ENCODE peak calls at places on chromosomes 1 and 21, in five cellular contexts. O, I, F, U and Q are unnamed samples.

GRCh38 chr1:106978477-106979322 is 77.8 kb upstream of the PRMT6 start:
- DNase-seq in I (no peak), U (peak), O (no peak), F (no peak), Q (no peak)

GRCh38 chr1:102897537-102897936 is 210.8 kb downstream of the COL11A1 start:
- DNase-seq in F (no peak), I (no peak), O (no peak), U (peak), Q (no peak)

GRCh38 chr1:109988349-109988914 is 3.9 kb downstream of the AHCYL1 start:
- DNase-seq in O (no peak), I (no peak), U (no peak), F (no peak), Q (no peak)

GRCh38 chr1:6991271-6991670 is 206.0 kb downstream of the CAMTA1 start:
- DNase-seq in F (no peak), O (no peak), I (no peak), U (peak), Q (no peak)

GRCh38 chr1:12049625-12050024 is 13.5 kb upstream of the TNFRSF8 start:
- DNase-seq in U (no peak), O (no peak), I (no peak), F (no peak), Q (no peak)

GRCh38 chr1:94334764-94335163 is 83.4 kb upstream of the ABCD3 start:
- DNase-seq in I (no peak), U (no peak), F (no peak), O (no peak), Q (no peak)

GRCh38 chr1:157697781-157698569 is 2.6 kb downstream of the FCRL3 start:
- DNase-seq in F (no peak), U (no peak), O (no peak), I (no peak), Q (no peak)

GRCh38 chr21:45054162-45054926 is 20.0 kb upstream of the ADARB1 start:
- DNase-seq in I (no peak), U (no peak), F (no peak), O (no peak), Q (no peak)

GRCh38 chr1:58358311-58358710 is 188.2 kb downstream of the OMA1 start:
- DNase-seq in F (no peak), O (no peak), I (no peak), U (peak), Q (no peak)

GRCh38 chr1:225911207-225912130 is 12.6 kb downstream of the PYCR2 start:
- DNase-seq in U (peak), F (peak), O (peak), I (peak), Q (no peak)

GRCh38 chr1:6614019-6614952 is 755 bp downstream of the PHF13 start:
- DNase-seq in U (peak), O (peak), I (peak), F (peak), Q (no peak)

GRCh38 chr1:14794136-14794768 is 195.8 kb downstream of the KAZN start:
- DNase-seq in O (no peak), U (no peak), F (no peak), I (no peak), Q (no peak)

GRCh38 chr1:151613275-151613867 is 1.5 kb downstream of the SNX27 start:
- DNase-seq in U (no peak), O (no peak), F (peak), I (no peak), Q (no peak)

GRCh38 chr21:42200906-42201614 is 17.9 kb upstream of the ABCG1 start:
- DNase-seq in O (no peak), U (no peak), I (no peak), F (no peak), Q (no peak)

GRCh38 chr21:34613679-34614442 is 1.1 kb downstream of the RCAN1 start:
- DNase-seq in O (no peak), I (no peak), U (peak), F (no peak), Q (no peak)

GRCh38 chr1:168287237-168287664 is 6.6 kb downstream of the TBX19 start:
- DNase-seq in F (no peak), O (no peak), U (peak), I (no peak), Q (no peak)

GRCh38 chr21:18334066-18334465 is 69.5 kb downstream of the TMPRSS15 start:
- DNase-seq in I (no peak), F (no peak), U (no peak), O (no peak), Q (no peak)

GRCh38 chr1:111406325-111406768 is 21.2 kb downstream of the OVGP1 start:
- DNase-seq in F (no peak), I (no peak), U (peak), O (no peak), Q (no peak)

DNA sequence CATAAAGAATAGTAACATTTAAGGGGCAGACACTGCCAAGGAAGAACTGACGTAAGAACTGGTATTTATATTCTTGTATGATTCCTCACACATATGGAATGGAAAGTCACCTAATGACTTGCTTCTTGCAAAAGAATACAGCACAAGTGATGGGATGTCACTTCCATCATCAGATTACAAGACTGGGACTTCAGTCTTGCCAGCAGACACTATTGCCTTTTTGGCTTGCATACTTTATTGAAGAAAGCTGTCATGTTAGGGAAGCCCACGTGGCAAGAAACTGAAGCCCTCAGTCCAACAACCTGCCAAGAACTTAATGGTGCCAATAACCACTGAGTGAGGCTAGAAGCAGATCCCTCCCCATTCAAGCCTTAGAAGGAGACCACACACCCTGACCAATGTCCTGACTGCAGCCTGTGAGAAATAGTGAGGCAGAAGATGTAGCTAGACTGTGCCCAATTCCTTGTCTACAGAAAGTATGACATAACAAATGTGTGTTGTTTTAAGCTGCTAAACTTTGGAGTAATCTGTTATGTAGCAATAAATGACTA is 12.0 kb downstream of the EGLN1 start:
- DNase-seq in U (peak), F (no peak), O (no peak), I (no peak), Q (no peak)
- TF ChIP-seq POLR2A in U (no peak), F (no peak), O (no peak), I (no peak), Q (no peak)

GRCh38 chr1:30783244-30783915 is 25.8 kb upstream of the LAPTM5 start:
- DNase-seq in O (peak), F (no peak), I (no peak), U (no peak), Q (peak)
- H3K4me3 ChIP-seq in O (no peak), F (no peak), I (no peak), U (no peak), Q (no peak)

GRCh38 chr21:16589046-16589445 is 859.3 kb downstream of the USP25 start:
- DNase-seq in O (no peak), U (no peak), F (no peak), I (no peak), Q (no peak)

GRCh38 chr21:16587671-16588379 is 858.0 kb downstream of the USP25 start:
- DNase-seq in U (peak), O (no peak), I (peak), F (no peak), Q (peak)

GRCh38 chr21:16587141-16587570 is 857.4 kb downstream of the USP25 start:
- DNase-seq in I (peak), F (no peak), O (no peak), U (peak), Q (peak)

GRCh38 chr21:16589499-16589898 is 859.7 kb downstream of the USP25 start:
- DNase-seq in O (no peak), F (no peak), I (no peak), U (no peak), Q (no peak)

DNA sequence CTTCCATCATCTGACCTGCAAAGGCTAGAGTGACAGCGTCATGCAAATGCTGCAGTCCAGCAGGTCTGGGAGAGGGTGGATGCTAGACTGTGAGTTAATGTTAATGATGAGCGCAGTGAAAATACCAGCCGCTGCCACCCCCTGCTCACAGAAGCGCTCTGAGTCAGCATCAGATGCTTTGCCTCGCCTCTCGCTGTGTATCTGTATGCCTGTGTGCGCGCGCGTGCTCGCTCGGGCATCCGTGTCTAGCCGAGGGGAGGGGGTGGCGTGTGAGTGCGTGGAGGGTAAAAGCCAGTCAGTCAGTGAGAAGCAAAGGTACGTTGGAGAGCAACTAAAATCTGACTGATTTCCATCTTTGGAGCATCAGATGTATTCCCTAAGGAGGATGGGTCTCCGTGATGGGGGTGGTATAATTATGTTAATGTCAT is 858.7 kb downstream of the USP25 start:
- DNase-seq in I (peak), U (peak), F (no peak), O (peak), Q (peak)
- TF ChIP-seq POLR2A in I (peak), U (no peak), F (no peak), O (no peak), Q (no peak)

GRCh38 chr1:17795081-17795809 is 40.1 kb downstream of the ACTL8 start:
- DNase-seq in I (no peak), F (no peak), O (no peak), U (no peak), Q (peak)

GRCh38 chr1:17798011-17798410 is 42.9 kb downstream of the ACTL8 start:
- DNase-seq in F (no peak), O (no peak), U (no peak), I (no peak), Q (no peak)

GRCh38 chr1:17799642-17800041 is 44.5 kb downstream of the ACTL8 start:
- DNase-seq in U (no peak), O (no peak), I (no peak), F (no peak), Q (no peak)

GRCh38 chr1:17798799-17799382 is 43.8 kb downstream of the ACTL8 start:
- DNase-seq in I (no peak), U (no peak), F (no peak), O (no peak), Q (peak)

GRCh38 chr1:17795836-17796645 is 40.9 kb downstream of the ACTL8 start:
- DNase-seq in O (no peak), I (no peak), F (no peak), U (no peak), Q (no peak)
- H3K4me3 ChIP-seq in O (no peak), I (no peak), F (no peak), U (no peak), Q (no peak)

GRCh38 chr1:10472220-10473144 is at the start of gene DFFA:
- DNase-seq in I (peak), F (peak), O (peak), U (peak), Q (peak)
- TF ChIP-seq POLR2A in I (peak), F (peak), O (peak), U (no peak), Q (no peak)

GRCh38 chr1:182957902-182958395 is 5.0 kb upstream of the SHCBP1L start:
- DNase-seq in F (no peak), O (no peak), I (no peak), U (no peak), Q (no peak)

GRCh38 chr1:182960046-182960445 is 7.1 kb upstream of the SHCBP1L start:
- DNase-seq in O (peak), U (no peak), F (no peak), I (no peak), Q (no peak)

GRCh38 chr1:182965096-182965495 is 12.1 kb upstream of the SHCBP1L start:
- DNase-seq in U (no peak), F (no peak), I (no peak), O (no peak), Q (no peak)

GRCh38 chr1:182965861-182966260 is 12.9 kb upstream of the SHCBP1L start:
- DNase-seq in U (no peak), O (no peak), I (no peak), F (no peak), Q (no peak)

DNA sequence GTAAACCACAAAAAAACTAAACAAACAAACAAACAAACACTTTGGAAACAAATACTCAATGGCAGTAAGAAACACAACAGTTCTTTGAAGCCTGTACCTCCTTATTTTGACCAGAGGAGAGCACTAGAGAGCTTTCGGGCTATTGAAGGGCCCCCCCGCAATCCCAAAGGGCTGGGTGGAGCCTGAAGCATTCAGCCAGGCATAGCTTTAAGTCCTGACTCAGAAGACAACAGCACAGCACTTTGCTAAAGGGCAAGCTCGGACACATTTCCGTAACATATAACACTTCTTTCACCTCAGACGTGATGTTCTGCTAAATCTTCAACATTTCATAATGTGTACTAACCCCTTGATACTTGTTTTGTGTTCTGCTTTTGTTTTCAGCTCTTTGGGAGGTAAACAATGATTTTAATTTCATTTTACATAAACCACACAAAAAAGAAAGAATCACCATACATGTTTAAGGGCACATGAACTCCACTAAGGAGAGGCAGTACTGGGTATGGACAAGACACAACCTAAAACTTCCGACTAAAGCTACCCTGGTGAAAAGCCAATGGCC is 9.7 kb upstream of the SHCBP1L start:
- DNase-seq in I (peak), U (peak), O (no peak), F (no peak), Q (peak)
- H3K4me3 ChIP-seq in I (peak), U (peak), O (peak), F (no peak), Q (no peak)

DNA sequence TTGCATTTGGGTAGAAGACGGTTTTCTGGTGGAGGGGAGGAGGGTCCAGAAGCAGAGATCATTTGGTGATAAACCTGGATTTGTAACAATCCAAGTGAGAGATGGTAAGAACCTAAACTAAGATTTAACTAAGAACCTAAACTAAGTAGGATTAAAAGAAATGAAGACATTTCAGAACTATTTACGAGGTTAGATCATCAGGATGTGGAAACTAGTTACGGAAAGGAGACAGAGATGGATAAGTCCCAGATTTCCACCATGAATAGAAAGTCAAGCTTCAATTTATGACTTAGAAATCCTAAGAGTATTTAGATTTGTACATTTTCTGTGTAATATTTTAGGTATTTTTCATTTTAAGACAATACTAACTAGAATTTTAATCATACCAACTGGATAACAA is 86.3 kb downstream of the SEC16B start:
- DNase-seq in I (no peak), O (no peak), F (no peak), U (no peak), Q (no peak)
- TF ChIP-seq POLR2A in I (no peak), O (no peak), F (no peak), U (no peak), Q (no peak)

GRCh38 chr1:72379072-72379471 is 96.7 kb upstream of the NEGR1 start:
- DNase-seq in O (no peak), U (no peak), I (no peak), F (no peak), Q (no peak)
- H3K4me3 ChIP-seq in O (no peak), U (no peak), I (no peak), F (no peak), Q (no peak)